ENCODE peak calls at places on chromosomes 2 and 18, in four cellular contexts. B, L, E and D are unnamed samples.

GRCh38 chr2:233203060-233203459 is 48.4 kb upstream of the ATG16L1 start:
- DNase-seq in B (no peak), E (no peak), L (no peak), D (no peak)

GRCh38 chr2:28427741-28428412 is 35.2 kb downstream of the FOSL2 start:
- DNase-seq in B (no peak), E (no peak), L (no peak), D (no peak)

GRCh38 chr2:127007652-127008051 is 99.3 kb downstream of the BIN1 start:
- DNase-seq in B (no peak), L (no peak), E (no peak), D (no peak)

GRCh38 chr18:24509435-24509834 is 49.0 kb downstream of the HRH4 start:
- DNase-seq in L (no peak), B (no peak), E (no peak), D (no peak)

GRCh38 chr2:74690571-74690970 is 36.5 kb downstream of the SEMA4F start:
- DNase-seq in B (no peak), E (no peak), L (no peak), D (no peak)

GRCh38 chr2:130720036-130720435 is 8.8 kb upstream of the GPR148 start:
- DNase-seq in B (no peak), L (no peak), E (no peak), D (no peak)

GRCh38 chr18:8252371-8252770 is 356.9 kb upstream of the RAB12 start:
- DNase-seq in E (no peak), L (no peak), B (no peak), D (no peak)

GRCh38 chr2:207162319-207162718 is 3.4 kb downstream of the KLF7 start:
- DNase-seq in B (no peak), L (no peak), E (no peak), D (no peak)

GRCh38 chr2:237878321-237879057 is 19.1 kb downstream of the RAMP1 start:
- DNase-seq in E (no peak), L (no peak), B (no peak), D (no peak)

GRCh38 chr2:232420463-232421188 is 14.0 kb downstream of the ALPG start:
- DNase-seq in B (peak; percentile 58), E (peak; percentile 4), L (peak; percentile 53), D (no peak)

GRCh38 chr2:172431428-172431827 is 4.0 kb downstream of the ITGA6 start:
- DNase-seq in B (peak; percentile 61), L (no peak), E (no peak), D (no peak)

GRCh38 chr2:118816669-118817068 is 30.8 kb downstream of the EN1 start:
- DNase-seq in E (no peak), B (no peak), L (no peak), D (no peak)

GRCh38 chr18:6132751-6133368 is 237.5 kb upstream of the TMEM200C start:
- DNase-seq in L (no peak), E (no peak), B (no peak), D (no peak)

GRCh38 chr2:95344208-95344570 is 47.0 kb downstream of the KCNIP3 start:
- DNase-seq in L (no peak), E (no peak), B (no peak), D (no peak)

GRCh38 chr2:241833938-241834852 is 24.5 kb downstream of the PDCD1 start:
- DNase-seq in L (no peak), B (no peak), E (no peak), D (peak; percentile 33)

GRCh38 chr2:171564463-171564862 is 42.2 kb downstream of the CYBRD1 start:
- DNase-seq in E (no peak), B (no peak), L (no peak), D (no peak)

GRCh38 chr2:62333961-62334360 is 138.0 kb downstream of the B3GNT2 start:
- DNase-seq in L (no peak), E (no peak), B (no peak), D (no peak)

GRCh38 chr18:59324623-59324971 is 6.1 kb upstream of the CPLX4 start:
- DNase-seq in B (no peak), E (no peak), L (no peak), D (no peak)

GRCh38 chr2:237341872-237342271 is 72.1 kb downstream of the COL6A3 start:
- DNase-seq in B (no peak), L (no peak), E (no peak), D (no peak)

GRCh38 chr18:76573325-76574025 is 78.4 kb upstream of the ZNF516 start:
- DNase-seq in L (peak; percentile 57), B (no peak), E (no peak), D (no peak)

GRCh38 chr2:79860233-79861058 is 347.6 kb downstream of the CTNNA2 start:
- DNase-seq in E (no peak), B (no peak), L (no peak), D (no peak)

GRCh38 chr2:235594041-235594440 is 100.2 kb downstream of the AGAP1 start:
- DNase-seq in B (no peak), L (no peak), E (no peak), D (peak; percentile 27)

GRCh38 chr2:98508690-98509054 is 64.0 kb downstream of the INPP4A start:
- DNase-seq in E (peak; percentile 21), B (peak; percentile 74), L (peak; percentile 65), D (peak; percentile 48)

GRCh38 chr2:96124406-96125265 is 8.3 kb upstream of the ADRA2B start:
- DNase-seq in L (no peak), B (no peak), E (no peak), D (no peak)

GRCh38 chr2:181124499-181124898 is 144.1 kb downstream of the UBE2E3 start:
- DNase-seq in L (no peak), B (no peak), E (no peak), D (no peak)

GRCh38 chr18:58353581-58353980 is 275.3 kb downstream of the ALPK2 start:
- DNase-seq in E (no peak), B (no peak), L (no peak), D (no peak)

GRCh38 chr2:120765031-120765910 is 29.6 kb downstream of the GLI2 start:
- DNase-seq in L (peak; percentile 21), B (peak; percentile 46), E (no peak), D (no peak)

GRCh38 chr2:205524656-205525055 is 157.6 kb upstream of the NRP2 start:
- DNase-seq in B (no peak), E (no peak), L (no peak), D (no peak)

GRCh38 chr2:95043300-95043786 is 17.8 kb downstream of the MAL start:
- DNase-seq in E (no peak), B (peak; percentile 72), L (peak; percentile 54), D (no peak)

GRCh38 chr2:229835601-229836283 is 86.1 kb downstream of the TRIP12 start:
- DNase-seq in B (no peak), E (no peak), L (no peak), D (peak; percentile 68)

GRCh38 chr2:117557626-117558025 is 256.9 kb upstream of the DDX18 start:
- DNase-seq in B (no peak), L (no peak), E (no peak), D (no peak)

GRCh38 chr2:67613227-67613626 is 216.1 kb downstream of the ETAA1 start:
- DNase-seq in L (no peak), B (no peak), E (no peak), D (no peak)

GRCh38 chr18:31101148-31102019 is 837 bp downstream of the DSC2 start:
- DNase-seq in L (peak; percentile 86), B (peak; percentile 89), E (no peak), D (no peak)
- H3K4me3 ChIP-seq in L (peak overlapping the region; percentile 56), B (peak overlapping the region; percentile 64), E (no peak overlapping the region), D (no peak overlapping the region)

DNA sequence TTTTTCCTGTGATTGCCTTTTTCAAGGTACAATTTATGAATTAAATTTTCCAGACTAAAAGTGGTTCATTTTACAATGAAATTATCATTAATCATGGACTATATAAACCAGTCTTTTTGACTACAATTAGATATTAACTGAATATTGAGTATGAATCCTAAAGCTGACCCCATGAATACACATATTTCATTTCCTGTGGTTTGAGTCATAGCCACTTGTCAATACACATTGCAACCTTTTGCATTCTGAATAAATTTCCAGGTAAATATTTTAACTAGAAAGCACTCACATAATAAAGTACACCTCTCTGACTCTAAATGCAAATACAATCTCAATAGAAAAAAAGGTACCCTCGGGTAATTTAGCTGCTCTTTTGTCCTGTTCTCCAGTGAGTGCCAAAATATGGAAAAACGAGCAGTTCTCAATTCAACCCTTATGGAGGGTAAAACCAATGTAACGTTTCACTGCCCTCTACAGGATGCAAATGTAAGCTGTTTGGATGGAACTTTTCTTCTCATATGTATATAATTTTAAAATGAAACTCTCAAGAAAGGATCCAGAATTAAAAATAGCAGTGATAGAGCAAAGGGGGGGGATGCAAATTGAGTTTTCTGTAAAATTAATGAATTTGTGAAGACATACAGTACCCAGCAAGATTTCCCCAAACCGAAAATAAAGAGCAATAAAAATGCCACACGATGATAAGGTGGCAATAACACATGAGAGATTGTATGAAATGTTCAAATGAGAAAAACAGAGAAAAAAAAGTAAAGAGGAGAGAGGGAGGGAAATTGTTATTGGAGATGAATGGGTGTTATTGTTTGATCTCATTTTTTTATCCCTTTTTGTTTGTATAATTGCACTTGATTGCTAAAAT is 1795.7 kb upstream of the PIK3C3 start:
- DNase-seq in L (no peak), B (no peak), E (no peak), D (no peak)
- H3K4me3 ChIP-seq in L (no peak overlapping the region), B (no peak overlapping the region), E (no peak overlapping the region), D (no peak overlapping the region)

GRCh38 chr2:110747522-110748488 is 15.4 kb downstream of the ACOXL start:
- DNase-seq in E (no peak), B (no peak), L (no peak), D (no peak)
- H3K4me3 ChIP-seq in E (no peak overlapping the region), B (no peak overlapping the region), L (no peak overlapping the region), D (peak overlapping the region; percentile 11)

GRCh38 chr18:12306752-12307151 is 1.3 kb upstream of the TUBB6 start:
- DNase-seq in B (no peak), E (no peak), L (no peak), D (no peak)

GRCh38 chr18:12307251-12307736 is 747 bp upstream of the TUBB6 start:
- DNase-seq in L (no peak), E (no peak), B (no peak), D (no peak)

GRCh38 chr18:12305211-12305610 is 2.8 kb upstream of the TUBB6 start:
- DNase-seq in B (no peak), L (no peak), E (no peak), D (no peak)

GRCh38 chr18:12304351-12305210 is 3.5 kb upstream of the TUBB6 start:
- DNase-seq in E (no peak), L (peak; percentile 62), B (peak; percentile 61), D (no peak)

GRCh38 chr18:12305930-12306629 is 2.0 kb upstream of the TUBB6 start:
- DNase-seq in L (no peak), E (no peak), B (no peak), D (no peak)
- H3K4me3 ChIP-seq in L (no peak overlapping the region), E (no peak overlapping the region), B (no peak overlapping the region), D (no peak overlapping the region)

DNA sequence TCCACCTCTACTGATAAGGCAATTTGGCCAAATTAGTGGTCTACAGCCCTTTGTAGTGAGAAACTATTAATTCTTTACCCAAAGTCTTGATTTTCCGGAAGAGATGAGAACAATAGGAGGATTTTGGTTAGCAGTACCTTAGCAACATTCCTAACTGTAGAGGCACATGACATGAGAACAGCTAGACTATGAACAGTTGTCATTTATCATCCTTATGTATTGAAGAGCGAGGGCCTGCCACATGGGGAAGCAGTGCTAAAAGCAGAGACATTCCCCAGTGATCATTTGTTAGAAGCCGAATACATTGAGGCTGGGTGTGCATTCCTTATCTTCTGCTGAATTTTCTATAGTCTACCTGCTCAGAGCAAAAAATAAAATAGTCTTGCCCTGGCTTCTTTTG is 65.2 kb downstream of the RBBP8 start:
- DNase-seq in B (no peak), E (no peak), L (no peak), D (no peak)
- H3K4me3 ChIP-seq in B (no peak overlapping the region), E (no peak overlapping the region), L (no peak overlapping the region), D (no peak overlapping the region)